ENCODE peak calls at places on chromosomes 2 and 18, in nine cellular contexts. V is Caki2; Z is upper lobe of right lung; J is naive B cell; S is AG04450; N is stimulated activated CD4-positive, alpha-beta T cell treated with anti-CD3 and anti-CD28 coated beads, Interleukin-1b, Interleukin-23, amount 100 ng/mL, for 1 hour; R is GOT3; U is NCI-H774; L is M059J. K is an unnamed sample.

GRCh38 chr2:98142106-98142815 is 55.3 kb downstream of the VWA3B start:
- DNase-seq in V (no peak), Z (no peak), J (no peak), S (no peak), N (no peak), R (no peak), U (no peak), L (no peak), K (no peak)

GRCh38 chr2:217851191-217852020 is 151.4 kb downstream of the TNS1 start:
- DNase-seq in V (no peak), Z (no peak), J (no peak), S (no peak), N (no peak), R (no peak), U (no peak), L (peak; percentile 83), K (no peak)

GRCh38 chr2:30756051-30756719 is 51.1 kb downstream of the CAPN13 start:
- DNase-seq in V (no peak), Z (peak; percentile 28), J (no peak), S (no peak), N (no peak), R (no peak), U (no peak), L (peak; percentile 80), K (no peak)

GRCh38 chr2:128378231-128379020 is 59.8 kb upstream of the HS6ST1 start:
- DNase-seq in V (no peak), Z (peak; percentile 61), J (no peak), S (no peak), N (no peak), R (no peak), U (no peak), L (no peak), K (no peak)

GRCh38 chr2:147368306-147368705 is 476.5 kb upstream of the ACVR2A start:
- DNase-seq in V (no peak), Z (no peak), J (no peak), S (no peak), N (no peak), R (no peak), U (no peak), L (no peak), K (no peak)

GRCh38 chr2:111068435-111069058 is 52.2 kb upstream of the BCL2L11 start:
- DNase-seq in V (no peak), Z (no peak), J (no peak), S (no peak), N (no peak), R (no peak), U (peak; percentile 58), L (no peak), K (no peak)

GRCh38 chr2:42974697-42975357 is 182.4 kb upstream of the HAAO start:
- DNase-seq in V (peak; percentile 41), Z (peak; percentile 85), J (peak; percentile 49), S (no peak), N (peak; percentile 39), R (no peak), U (peak; percentile 18), L (peak; percentile 46), K (peak; percentile 13)

GRCh38 chr2:205721057-205721767 is 38.9 kb downstream of the NRP2 start:
- DNase-seq in V (no peak), Z (no peak), J (no peak), S (no peak), N (no peak), R (no peak), U (no peak), L (no peak), K (no peak)

GRCh38 chr2:128501022-128501690 is 182.5 kb upstream of the HS6ST1 start:
- DNase-seq in V (no peak), Z (no peak), J (no peak), S (no peak), N (no peak), R (no peak), U (no peak), L (no peak), K (no peak)

GRCh38 chr18:22322251-22322691 is 95.4 kb downstream of the CTAGE1 start:
- DNase-seq in V (no peak), Z (no peak), J (no peak), S (no peak), N (no peak), R (no peak), U (no peak), L (no peak), K (no peak)

GRCh38 chr18:50181590-50181989 is 13.4 kb downstream of the MYO5B start:
- DNase-seq in V (no peak), Z (no peak), J (no peak), S (no peak), N (no peak), R (no peak), U (no peak), L (no peak), K (no peak)

GRCh38 chr2:126914811-126915500 is 16.3 kb downstream of the TEX51 start:
- DNase-seq in V (no peak), Z (no peak), J (no peak), S (no peak), N (no peak), R (no peak), U (no peak), L (no peak), K (no peak)

GRCh38 chr2:227351639-227352038 is 26.6 kb downstream of the MFF start:
- DNase-seq in V (no peak), Z (no peak), J (no peak), S (no peak), N (no peak), R (no peak), U (no peak), L (no peak), K (no peak)

GRCh38 chr18:9516437-9517064 is 41.2 kb downstream of the RALBP1 start:
- DNase-seq in V (peak; percentile 50), Z (no peak), J (peak; percentile 37), S (no peak), N (no peak), R (no peak), U (peak; percentile 6), L (peak; percentile 44), K (no peak)